ENCODE peak calls at places on chromosomes 2 and 18, in seven cellular contexts. Y, K, G, H, A, J and I are unnamed samples.

GRCh38 chr2:42516418-42516817 is 22.6 kb upstream of the KCNG3 start:
- DNase-seq in Y (no peak), K (no peak), G (no peak), H (no peak), A (no peak), J (no peak), I (no peak)

GRCh38 chr2:56286936-56287335 is 103.1 kb downstream of the CCDC85A start:
- DNase-seq in Y (no peak), K (no peak), G (no peak), H (no peak), A (no peak), J (no peak), I (no peak)

GRCh38 chr2:50613161-50613560 is 418.8 kb downstream of the NRXN1 start:
- DNase-seq in Y (no peak), K (no peak), G (no peak), H (no peak), A (no peak), J (no peak), I (no peak)

GRCh38 chr18:45841765-45842442 is 16.4 kb downstream of the SIGLEC15 start:
- DNase-seq in Y (no peak), K (no peak), G (no peak), H (no peak), A (no peak), J (no peak), I (no peak)

GRCh38 chr2:226190479-226191252 is 609.0 kb downstream of the IRS1 start:
- DNase-seq in Y (no peak), K (no peak), G (no peak), H (no peak), A (peak), J (no peak), I (no peak)

GRCh38 chr18:3213231-3214059 is 6.3 kb downstream of the MYOM1 start:
- DNase-seq in Y (no peak), K (no peak), G (no peak), H (no peak), A (no peak), J (no peak), I (no peak)

GRCh38 chr2:151289972-151290335 is 486 bp upstream of the NMI start:
- DNase-seq in Y (no peak), K (peak), G (peak), H (no peak), A (no peak), J (no peak), I (no peak)

GRCh38 chr2:127379712-127380355 is 7.9 kb downstream of the MAP3K2 start:
- DNase-seq in Y (no peak), K (no peak), G (no peak), H (no peak), A (no peak), J (no peak), I (no peak)

GRCh38 chr18:51236225-51236624 is 38.7 kb upstream of the MEX3C start:
- DNase-seq in Y (no peak), K (no peak), G (no peak), H (no peak), A (no peak), J (no peak), I (peak)

GRCh38 chr2:9087151-9087681 is 83.7 kb upstream of the MBOAT2 start:
- DNase-seq in Y (no peak), K (no peak), G (no peak), H (no peak), A (no peak), J (no peak), I (no peak)

GRCh38 chr2:177254433-177255226 is 9.9 kb downstream of the NFE2L2 start:
- DNase-seq in Y (no peak), K (no peak), G (peak), H (no peak), A (no peak), J (peak), I (no peak)

GRCh38 chr2:109126501-109126860 is 2.5 kb upstream of the SH3RF3 start:
- DNase-seq in Y (no peak), K (no peak), G (no peak), H (no peak), A (peak), J (no peak), I (peak)

GRCh38 chr2:1645761-1646476 is 98.4 kb downstream of the PXDN start:
- DNase-seq in Y (no peak), K (no peak), G (no peak), H (no peak), A (no peak), J (no peak), I (no peak)

GRCh38 chr2:70977605-70978205 is 725 bp upstream of the ANKRD53 start:
- DNase-seq in Y (no peak), K (no peak), G (peak), H (no peak), A (no peak), J (no peak), I (peak)

GRCh38 chr2:219509780-219510511 is 4.3 kb upstream of the ASIC4 start:
- DNase-seq in Y (peak), K (peak), G (peak), H (no peak), A (no peak), J (peak), I (no peak)

GRCh38 chr18:74534150-74534969 is at the start of gene CNDP1:
- DNase-seq in Y (no peak), K (no peak), G (no peak), H (peak), A (no peak), J (no peak), I (no peak)

GRCh38 chr18:13179566-13180113 is 38.9 kb upstream of the LDLRAD4 start:
- DNase-seq in Y (no peak), K (no peak), G (no peak), H (no peak), A (no peak), J (no peak), I (no peak)

GRCh38 chr2:188122983-188123382 is 168.7 kb upstream of the GULP1 start:
- DNase-seq in Y (no peak), K (no peak), G (no peak), H (no peak), A (no peak), J (no peak), I (no peak)

GRCh38 chr2:195820373-195820772 is 163.3 kb downstream of the SLC39A10 start:
- DNase-seq in Y (no peak), K (no peak), G (no peak), H (no peak), A (no peak), J (no peak), I (peak)

GRCh38 chr18:24534271-24534670 is 73.8 kb downstream of the HRH4 start:
- DNase-seq in Y (no peak), K (no peak), G (no peak), H (no peak), A (no peak), J (no peak), I (no peak)

GRCh38 chr2:55887906-55888625 is 35.5 kb downstream of the EFEMP1 start:
- DNase-seq in Y (no peak), K (no peak), G (no peak), H (no peak), A (peak), J (no peak), I (no peak)

GRCh38 chr2:217988014-217988839 is 14.6 kb downstream of the TNS1 start:
- DNase-seq in Y (peak), K (peak), G (peak), H (peak), A (no peak), J (peak), I (no peak)
- H3K4me3 ChIP-seq in Y (no peak), K (no peak), G (peak), H (no peak), A (no peak), J (no peak), I (no peak)

GRCh38 chr2:168243061-168243460 is 4.3 kb downstream of the STK39 start:
- DNase-seq in Y (no peak), K (no peak), G (no peak), H (no peak), A (no peak), J (no peak), I (no peak)
- H3K4me3 ChIP-seq in Y (no peak), K (no peak), G (no peak), H (no peak), A (no peak), J (no peak), I (no peak)

GRCh38 chr2:223053431-223054192 is 1.6 kb downstream of the KCNE4 start:
- DNase-seq in Y (no peak), K (no peak), G (no peak), H (no peak), A (no peak), J (no peak), I (no peak)
- H3K4me3 ChIP-seq in Y (no peak), K (no peak), G (no peak), H (no peak), A (peak), J (peak), I (peak)

GRCh38 chr2:149421791-149422190 is 91.4 kb downstream of the LYPD6 start:
- DNase-seq in Y (no peak), K (no peak), G (no peak), H (no peak), A (no peak), J (no peak), I (no peak)
- H3K4me3 ChIP-seq in Y (no peak), K (no peak), G (no peak), H (no peak), A (no peak), J (no peak), I (no peak)

GRCh38 chr2:230578106-230578505 is 134.5 kb upstream of the CAB39 start:
- DNase-seq in Y (no peak), K (no peak), G (no peak), H (no peak), A (no peak), J (no peak), I (no peak)
- H3K4me3 ChIP-seq in Y (no peak), K (no peak), G (no peak), H (no peak), A (no peak), J (no peak), I (no peak)